ENCODE peak calls at places on chromosome 12, in five cellular contexts. One of them, this sample, is unnamed.

GRCh38 chr12:13004368-13004767 is 4.3 kb upstream of the HEBP1 start:
- DNase-seq in Panc1: no peak
- DNase-seq in dorsolateral prefrontal cortex: no peak
- DNase-seq in astrocyte: no peak
- DNase-seq in fibroblast of the aortic adventitia: peak
- DNase-seq in this sample: no peak

GRCh38 chr12:46154221-46154975 is 114.4 kb downstream of the SLC38A1 start:
- DNase-seq in Panc1: peak
- DNase-seq in dorsolateral prefrontal cortex: no peak
- DNase-seq in fibroblast of the aortic adventitia: peak
- DNase-seq in astrocyte: peak
- DNase-seq in this sample: no peak

GRCh38 chr12:16112626-16113560 is 164.6 kb downstream of the SLC15A5 start:
- DNase-seq in fibroblast of the aortic adventitia: peak
- DNase-seq in dorsolateral prefrontal cortex: no peak
- DNase-seq in Panc1: no peak
- DNase-seq in astrocyte: no peak
- DNase-seq in this sample: no peak

GRCh38 chr12:24378548-24379011 is 429.1 kb upstream of the SOX5 start:
- DNase-seq in fibroblast of the aortic adventitia: no peak
- DNase-seq in dorsolateral prefrontal cortex: no peak
- DNase-seq in Panc1: no peak
- DNase-seq in astrocyte: peak
- DNase-seq in this sample: no peak

GRCh38 chr12:52202361-52203078 is 10.7 kb upstream of the KRT80 start:
- DNase-seq in astrocyte: no peak
- DNase-seq in fibroblast of the aortic adventitia: no peak
- DNase-seq in Panc1: no peak
- DNase-seq in dorsolateral prefrontal cortex: no peak
- DNase-seq in this sample: no peak

GRCh38 chr12:124379938-124380754 is 85.3 kb downstream of the RFLNA start:
- DNase-seq in Panc1: no peak
- DNase-seq in astrocyte: peak
- DNase-seq in fibroblast of the aortic adventitia: peak
- DNase-seq in dorsolateral prefrontal cortex: peak
- DNase-seq in this sample: no peak

GRCh38 chr12:108102363-108102762 is 26.7 kb upstream of the WSCD2 start:
- DNase-seq in Panc1: no peak
- DNase-seq in fibroblast of the aortic adventitia: no peak
- DNase-seq in dorsolateral prefrontal cortex: no peak
- DNase-seq in astrocyte: no peak
- DNase-seq in this sample: no peak

GRCh38 chr12:9864913-9865675 is 4.1 kb downstream of the CLEC2B start:
- DNase-seq in astrocyte: no peak
- DNase-seq in dorsolateral prefrontal cortex: no peak
- DNase-seq in fibroblast of the aortic adventitia: no peak
- DNase-seq in Panc1: no peak
- DNase-seq in this sample: no peak

GRCh38 chr12:117408161-117408791 is 46.9 kb upstream of the NOS1 start:
- DNase-seq in dorsolateral prefrontal cortex: peak
- DNase-seq in Panc1: no peak
- DNase-seq in astrocyte: peak
- DNase-seq in fibroblast of the aortic adventitia: no peak
- DNase-seq in this sample: no peak

GRCh38 chr12:97112161-97112560 is 205.1 kb downstream of the NEDD1 start:
- DNase-seq in astrocyte: no peak
- DNase-seq in dorsolateral prefrontal cortex: no peak
- DNase-seq in fibroblast of the aortic adventitia: no peak
- DNase-seq in Panc1: no peak
- DNase-seq in this sample: no peak

GRCh38 chr12:55729592-55730446 is 1.0 kb upstream of the CD63 start:
- DNase-seq in astrocyte: peak
- DNase-seq in dorsolateral prefrontal cortex: peak
- DNase-seq in fibroblast of the aortic adventitia: peak
- DNase-seq in Panc1: peak
- DNase-seq in this sample: peak
- TF ChIP-seq CTCF in astrocyte: no peak
- TF ChIP-seq CTCF in dorsolateral prefrontal cortex: no peak
- TF ChIP-seq CTCF in fibroblast of the aortic adventitia: no peak
- TF ChIP-seq CTCF in Panc1: no peak
- TF ChIP-seq CTCF in this sample: no peak

GRCh38 chr12:67651380-67651695 is 2.8 kb downstream of the DYRK2 start:
- DNase-seq in dorsolateral prefrontal cortex: no peak
- DNase-seq in fibroblast of the aortic adventitia: peak
- DNase-seq in astrocyte: no peak
- DNase-seq in Panc1: no peak
- DNase-seq in this sample: no peak
- TF ChIP-seq CTCF in dorsolateral prefrontal cortex: peak
- TF ChIP-seq CTCF in fibroblast of the aortic adventitia: peak
- TF ChIP-seq CTCF in astrocyte: peak
- TF ChIP-seq CTCF in Panc1: peak
- TF ChIP-seq CTCF in this sample: no peak

DNA sequence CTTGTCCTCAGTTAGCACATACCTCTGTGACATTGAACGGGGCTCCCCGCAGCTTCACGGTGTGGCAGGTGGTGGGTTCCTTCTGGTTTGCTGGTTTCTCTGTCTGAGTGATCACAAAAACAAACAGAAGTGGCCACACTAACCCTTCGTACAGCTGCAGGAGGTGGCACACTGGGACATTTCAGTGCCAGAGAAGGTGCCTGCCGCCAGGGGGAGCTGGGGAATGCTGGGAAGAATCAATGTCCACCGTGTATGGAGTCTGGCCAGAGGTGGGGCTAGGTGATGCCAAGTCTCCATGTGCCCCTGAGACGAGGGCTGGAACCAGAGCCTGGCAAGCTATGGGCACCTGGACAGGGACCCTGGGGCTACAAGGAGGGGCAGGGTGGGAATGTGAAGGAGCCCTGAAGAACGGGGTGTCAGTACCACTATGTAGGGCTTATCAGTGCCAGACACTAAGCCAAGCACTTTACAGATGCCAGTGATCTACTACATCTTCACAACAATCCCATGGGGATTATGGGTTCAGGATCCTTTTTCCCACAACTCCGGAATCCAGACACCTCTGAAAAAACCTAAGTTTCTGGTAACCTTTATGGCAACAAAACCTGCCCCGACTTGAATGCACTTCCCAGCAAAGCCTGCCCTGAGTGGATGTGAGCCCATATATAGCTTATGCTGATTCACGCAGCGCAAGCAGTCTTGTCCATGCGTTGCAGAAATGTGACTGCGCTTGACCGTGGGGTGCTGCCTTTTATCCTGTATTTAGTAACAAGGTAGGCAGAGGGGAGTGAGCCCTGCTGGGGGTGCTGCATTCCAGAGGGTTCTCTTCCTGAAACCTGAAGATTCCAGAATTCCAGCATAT is 10.8 kb downstream of the RBM19 start:
- DNase-seq in astrocyte: no peak
- DNase-seq in dorsolateral prefrontal cortex: no peak
- DNase-seq in Panc1: no peak
- DNase-seq in fibroblast of the aortic adventitia: no peak
- DNase-seq in this sample: peak
- TF ChIP-seq CTCF in astrocyte: peak
- TF ChIP-seq CTCF in dorsolateral prefrontal cortex: no peak
- TF ChIP-seq CTCF in Panc1: peak
- TF ChIP-seq CTCF in fibroblast of the aortic adventitia: peak
- TF ChIP-seq CTCF in this sample: peak

DNA sequence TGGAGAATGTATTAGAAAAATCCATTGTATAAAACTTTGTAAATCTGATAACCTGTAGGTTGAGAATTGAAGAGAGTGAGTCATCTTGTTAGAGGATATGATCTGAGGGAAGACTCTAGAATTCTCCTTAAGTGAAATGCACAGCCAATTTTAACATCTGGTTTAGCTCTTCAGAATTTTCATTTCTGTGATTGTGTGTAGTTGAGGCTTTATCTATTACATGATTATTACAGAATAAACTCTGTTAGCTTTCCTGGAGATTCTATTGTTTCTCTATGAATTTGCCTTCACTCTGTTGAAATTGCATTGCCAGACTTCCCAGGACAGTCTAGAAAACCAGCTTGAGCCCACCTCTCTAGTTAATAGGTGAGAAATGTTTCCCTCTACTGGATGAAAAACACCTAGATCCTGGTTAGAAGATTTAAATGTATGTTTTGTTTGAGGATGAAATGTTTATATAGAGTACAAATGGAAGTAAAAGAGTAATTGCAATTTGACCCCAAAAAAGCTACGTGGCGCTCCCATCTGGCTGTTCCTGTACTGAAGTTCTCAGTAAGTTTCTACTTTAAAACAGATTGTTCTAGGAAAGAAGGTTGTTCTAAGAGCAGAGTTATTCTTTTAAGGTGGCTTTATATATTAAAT is 2.9 kb downstream of the NUDT4 start:
- DNase-seq in dorsolateral prefrontal cortex: no peak
- DNase-seq in Panc1: no peak
- DNase-seq in fibroblast of the aortic adventitia: peak
- DNase-seq in astrocyte: peak
- DNase-seq in this sample: no peak
- TF ChIP-seq CTCF in dorsolateral prefrontal cortex: no peak
- TF ChIP-seq CTCF in Panc1: no peak
- TF ChIP-seq CTCF in fibroblast of the aortic adventitia: peak
- TF ChIP-seq CTCF in astrocyte: peak
- TF ChIP-seq CTCF in this sample: peak

DNA sequence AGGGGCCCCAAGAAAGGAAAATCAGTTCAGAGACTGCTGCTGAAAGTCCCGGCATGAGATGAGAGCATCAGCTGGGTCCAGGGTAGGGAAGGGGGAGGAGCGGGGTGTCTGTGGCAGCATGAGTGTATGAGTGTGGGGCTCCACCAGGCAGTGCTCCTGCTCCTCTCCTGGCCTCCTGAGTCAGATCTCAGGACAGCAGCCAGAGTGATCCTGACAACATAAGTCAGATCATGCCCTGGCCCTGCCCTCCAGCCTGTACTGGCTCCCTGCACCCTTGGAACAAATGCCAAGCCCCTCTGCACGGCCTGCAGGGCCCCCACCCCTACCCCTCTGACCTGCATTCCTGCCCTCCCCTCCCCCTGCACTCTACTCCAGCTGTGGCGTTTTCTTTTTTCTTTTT is 24.2 kb upstream of the LRP1-AS start:
- DNase-seq in dorsolateral prefrontal cortex: no peak
- DNase-seq in fibroblast of the aortic adventitia: peak
- DNase-seq in astrocyte: peak
- DNase-seq in Panc1: no peak
- DNase-seq in this sample: no peak
- TF ChIP-seq CTCF in dorsolateral prefrontal cortex: no peak
- TF ChIP-seq CTCF in fibroblast of the aortic adventitia: peak
- TF ChIP-seq CTCF in astrocyte: no peak
- TF ChIP-seq CTCF in Panc1: no peak
- TF ChIP-seq CTCF in this sample: no peak

This sample was measured in progenitor cell of endocrine pancreas.